ENCODE peak calls at places on chromosomes 6 and 20, in five cellular contexts. H is NCI-H510A; T is activated T-helper 1 cell treated with anti-CD3 and anti-CD28 coated beads, Interleukin-12 subunit alpha, Interleukin-12 subunit beta, Interleukin-2, Interleukin-4 antibody, amounts not matched to agents 30 ng/mL and 10 ng/mL and 1 ng/mL, durations not matched to agents 14 hours and 24 hours and 36 hours; P is omental fat pad; B is ovary. G is an unnamed sample.
A peak's percentile ranks its signal among the peaks of the same experiment; 100 is the strongest.

GRCh38 chr6:30321692-30322388 is 4.9 kb upstream of the TRIM39 start:
- DNase-seq in H (no peak), T (no peak), P (no peak), B (no peak), G (no peak)

GRCh38 chr6:81476881-81477280 is 275.6 kb downstream of the TENT5A start:
- DNase-seq in H (no peak), T (no peak), P (no peak), B (no peak), G (no peak)

GRCh38 chr20:23139524-23139923 is 53.4 kb upstream of the CD93 start:
- DNase-seq in H (peak; percentile 96), T (no peak), P (no peak), B (no peak), G (no peak)

GRCh38 chr6:37514377-37514776 is 14.7 kb upstream of the CCDC167 start:
- DNase-seq in H (no peak), T (no peak), P (no peak), B (no peak), G (no peak)

GRCh38 chr6:81718126-81718525 is 34.4 kb downstream of the TENT5A start:
- DNase-seq in H (no peak), T (no peak), P (no peak), B (no peak), G (no peak)

GRCh38 chr20:1310087-1310486 is 18.9 kb downstream of the SDCBP2 start:
- DNase-seq in H (no peak), T (no peak), P (no peak), B (no peak), G (no peak)

GRCh38 chr20:48791014-48791413 is 36.8 kb downstream of the PREX1 start:
- DNase-seq in H (peak; percentile 68), T (no peak), P (no peak), B (no peak), G (no peak)

GRCh38 chr20:62736407-62737071 is 27.9 kb downstream of the NTSR1 start:
- DNase-seq in H (no peak), T (no peak), P (no peak), B (no peak), G (no peak)

GRCh38 chr6:80969439-80969838 is 783.0 kb downstream of the TENT5A start:
- DNase-seq in H (no peak), T (no peak), P (no peak), B (no peak), G (no peak)

GRCh38 chr6:142218441-142218840 is 71.4 kb downstream of the VTA1 start:
- DNase-seq in H (no peak), T (no peak), P (no peak), B (no peak), G (no peak)

GRCh38 chr6:81929828-81930227 is 177.3 kb upstream of the TENT5A start:
- DNase-seq in H (no peak), T (no peak), P (no peak), B (no peak), G (no peak)

GRCh38 chr6:10390495-10391298 is 24.2 kb downstream of the TFAP2A start:
- DNase-seq in H (no peak), T (no peak), P (no peak), B (no peak), G (no peak)

GRCh38 chr6:161021978-161022743 is 30.6 kb downstream of the MAP3K4 start:
- DNase-seq in H (no peak), T (no peak), P (no peak), B (no peak), G (no peak)

GRCh38 chr6:151128764-151129370 is 110.9 kb upstream of the AKAP12 start:
- DNase-seq in H (no peak), T (no peak), P (no peak), B (no peak), G (no peak)

GRCh38 chr6:143539723-143540122 is 28.2 kb upstream of the FUCA2 start:
- DNase-seq in H (no peak), T (no peak), P (no peak), B (no peak), G (no peak)

GRCh38 chr20:4329232-4329631 is 313.9 kb upstream of the RNF24 start:
- DNase-seq in H (no peak), T (no peak), P (no peak), B (no peak), G (no peak)

GRCh38 chr6:37680668-37681067 is 17.0 kb downstream of the MDGA1 start:
- DNase-seq in H (no peak), T (no peak), P (no peak), B (no peak), G (peak; percentile 92)

GRCh38 chr6:155604991-155605390 is 149.4 kb upstream of the NOX3 start:
- DNase-seq in H (no peak), T (no peak), P (no peak), B (no peak), G (no peak)

GRCh38 chr6:136123464-136123863 is 126.6 kb downstream of the MTFR2 start:
- DNase-seq in H (no peak), T (no peak), P (no peak), B (no peak), G (no peak)

GRCh38 chr6:167349816-167350215 is 24.9 kb downstream of the TTLL2 start:
- DNase-seq in H (no peak), T (no peak), P (no peak), B (no peak), G (no peak)

GRCh38 chr6:55578537-55579363 is at the start of gene HMGCLL1:
- DNase-seq in H (peak; percentile 96), T (no peak), P (no peak), B (no peak), G (peak; percentile 82)

GRCh38 chr6:16239090-16239797 is 857 bp downstream of the GMPR start:
- DNase-seq in H (peak; percentile 32), T (no peak), P (peak; percentile 47), B (peak; percentile 72), G (peak; percentile 74)

GRCh38 chr6:70112686-70113570 is 190.0 kb downstream of the COL9A1 start:
- DNase-seq in H (no peak), T (no peak), P (no peak), B (no peak), G (peak; percentile 16)